ENCODE peak calls at places on chromosomes 1 and 21, in seven cellular contexts. One of them, this sample, is unnamed.

GRCh38 chr1:63813829-63814277 is 40.0 kb downstream of the ROR1 start:
- DNase-seq in endothelial cell of umbilical vein: peak
- DNase-seq in dorsolateral prefrontal cortex: no peak
- DNase-seq in heart right ventricle: no peak
- DNase-seq in GOT3: no peak
- DNase-seq in HS-5: no peak
- DNase-seq in left ventricle myocardium inferior: no peak
- DNase-seq in this sample: no peak

GRCh38 chr1:39922139-39922757 is 20.5 kb upstream of the MYCL start:
- DNase-seq in GOT3: no peak
- DNase-seq in HS-5: no peak
- DNase-seq in left ventricle myocardium inferior: no peak
- DNase-seq in dorsolateral prefrontal cortex: no peak
- DNase-seq in endothelial cell of umbilical vein: no peak
- DNase-seq in heart right ventricle: no peak
- DNase-seq in this sample: no peak

GRCh38 chr1:230631477-230631876 is 10.8 kb upstream of the COG2 start:
- DNase-seq in left ventricle myocardium inferior: no peak
- DNase-seq in endothelial cell of umbilical vein: no peak
- DNase-seq in HS-5: no peak
- DNase-seq in dorsolateral prefrontal cortex: no peak
- DNase-seq in GOT3: no peak
- DNase-seq in heart right ventricle: no peak
- DNase-seq in this sample: no peak

GRCh38 chr1:228989992-228990827 is 254.9 kb downstream of the RHOU start:
- DNase-seq in GOT3: no peak
- DNase-seq in heart right ventricle: peak
- DNase-seq in dorsolateral prefrontal cortex: no peak
- DNase-seq in endothelial cell of umbilical vein: peak
- DNase-seq in left ventricle myocardium inferior: peak
- DNase-seq in HS-5: no peak
- DNase-seq in this sample: peak

GRCh38 chr1:70672333-70672935 is 261.4 kb downstream of the CTH start:
- DNase-seq in endothelial cell of umbilical vein: no peak
- DNase-seq in heart right ventricle: peak
- DNase-seq in dorsolateral prefrontal cortex: no peak
- DNase-seq in GOT3: no peak
- DNase-seq in left ventricle myocardium inferior: no peak
- DNase-seq in HS-5: no peak
- DNase-seq in this sample: no peak

GRCh38 chr1:2948751-2949680 is 72.3 kb upstream of the ACTRT2 start:
- DNase-seq in HS-5: no peak
- DNase-seq in endothelial cell of umbilical vein: no peak
- DNase-seq in heart right ventricle: no peak
- DNase-seq in GOT3: no peak
- DNase-seq in dorsolateral prefrontal cortex: peak
- DNase-seq in left ventricle myocardium inferior: peak
- DNase-seq in this sample: no peak

GRCh38 chr1:24157921-24158481 is 15.1 kb upstream of the IL22RA1 start:
- DNase-seq in dorsolateral prefrontal cortex: no peak
- DNase-seq in heart right ventricle: no peak
- DNase-seq in GOT3: no peak
- DNase-seq in endothelial cell of umbilical vein: no peak
- DNase-seq in HS-5: no peak
- DNase-seq in left ventricle myocardium inferior: no peak
- DNase-seq in this sample: no peak

GRCh38 chr1:76410499-76410898 is 336.0 kb downstream of the ST6GALNAC3 start:
- DNase-seq in GOT3: no peak
- DNase-seq in HS-5: no peak
- DNase-seq in left ventricle myocardium inferior: no peak
- DNase-seq in heart right ventricle: no peak
- DNase-seq in endothelial cell of umbilical vein: no peak
- DNase-seq in dorsolateral prefrontal cortex: no peak
- DNase-seq in this sample: no peak

GRCh38 chr1:117686907-117687306 is 81.1 kb downstream of the TENT5C start:
- DNase-seq in heart right ventricle: no peak
- DNase-seq in HS-5: peak
- DNase-seq in GOT3: no peak
- DNase-seq in dorsolateral prefrontal cortex: no peak
- DNase-seq in left ventricle myocardium inferior: no peak
- DNase-seq in endothelial cell of umbilical vein: peak
- DNase-seq in this sample: peak

GRCh38 chr1:79517425-79518219 is 511.1 kb upstream of the ADGRL4 start:
- DNase-seq in HS-5: no peak
- DNase-seq in GOT3: no peak
- DNase-seq in endothelial cell of umbilical vein: no peak
- DNase-seq in left ventricle myocardium inferior: no peak
- DNase-seq in heart right ventricle: no peak
- DNase-seq in dorsolateral prefrontal cortex: no peak
- DNase-seq in this sample: no peak

GRCh38 chr1:55378582-55378981 is 163.4 kb upstream of the USP24 start:
- DNase-seq in endothelial cell of umbilical vein: peak
- DNase-seq in dorsolateral prefrontal cortex: no peak
- DNase-seq in left ventricle myocardium inferior: no peak
- DNase-seq in heart right ventricle: no peak
- DNase-seq in HS-5: no peak
- DNase-seq in GOT3: no peak
- DNase-seq in this sample: peak

GRCh38 chr1:176501596-176501995 is 38.6 kb downstream of the PAPPA2 start:
- DNase-seq in heart right ventricle: no peak
- DNase-seq in left ventricle myocardium inferior: no peak
- DNase-seq in dorsolateral prefrontal cortex: no peak
- DNase-seq in HS-5: no peak
- DNase-seq in GOT3: no peak
- DNase-seq in endothelial cell of umbilical vein: no peak
- DNase-seq in this sample: no peak

GRCh38 chr1:238252033-238252802 is 361.5 kb upstream of the ZP4 start:
- DNase-seq in endothelial cell of umbilical vein: no peak
- DNase-seq in dorsolateral prefrontal cortex: no peak
- DNase-seq in left ventricle myocardium inferior: peak
- DNase-seq in heart right ventricle: peak
- DNase-seq in HS-5: peak
- DNase-seq in GOT3: no peak
- DNase-seq in this sample: no peak

GRCh38 chr21:44949161-44950015 is 9.6 kb downstream of the SLX9 start:
- DNase-seq in GOT3: no peak
- DNase-seq in endothelial cell of umbilical vein: peak
- DNase-seq in left ventricle myocardium inferior: peak
- DNase-seq in HS-5: no peak
- DNase-seq in dorsolateral prefrontal cortex: peak
- DNase-seq in heart right ventricle: peak
- DNase-seq in this sample: peak

GRCh38 chr1:225868631-225869330 is 13.4 kb downstream of the TMEM63A start:
- DNase-seq in left ventricle myocardium inferior: no peak
- DNase-seq in GOT3: no peak
- DNase-seq in endothelial cell of umbilical vein: no peak
- DNase-seq in HS-5: no peak
- DNase-seq in dorsolateral prefrontal cortex: no peak
- DNase-seq in heart right ventricle: no peak
- DNase-seq in this sample: no peak

GRCh38 chr1:55285849-55286248 is 70.7 kb upstream of the USP24 start:
- DNase-seq in endothelial cell of umbilical vein: peak
- DNase-seq in dorsolateral prefrontal cortex: no peak
- DNase-seq in heart right ventricle: no peak
- DNase-seq in GOT3: no peak
- DNase-seq in HS-5: no peak
- DNase-seq in left ventricle myocardium inferior: no peak
- DNase-seq in this sample: no peak

GRCh38 chr1:50742523-50742922 is 217.5 kb downstream of the FAF1 start:
- DNase-seq in GOT3: no peak
- DNase-seq in left ventricle myocardium inferior: no peak
- DNase-seq in HS-5: peak
- DNase-seq in endothelial cell of umbilical vein: no peak
- DNase-seq in dorsolateral prefrontal cortex: no peak
- DNase-seq in heart right ventricle: no peak
- DNase-seq in this sample: no peak

GRCh38 chr1:236144446-236145150 is 2.3 kb downstream of the GPR137B start:
- DNase-seq in endothelial cell of umbilical vein: no peak
- DNase-seq in left ventricle myocardium inferior: no peak
- DNase-seq in dorsolateral prefrontal cortex: no peak
- DNase-seq in HS-5: no peak
- DNase-seq in GOT3: no peak
- DNase-seq in heart right ventricle: no peak
- DNase-seq in this sample: no peak

GRCh38 chr21:26140185-26140584 is 30.4 kb downstream of the APP start:
- DNase-seq in dorsolateral prefrontal cortex: no peak
- DNase-seq in left ventricle myocardium inferior: peak
- DNase-seq in HS-5: peak
- DNase-seq in endothelial cell of umbilical vein: peak
- DNase-seq in heart right ventricle: peak
- DNase-seq in GOT3: no peak
- DNase-seq in this sample: peak

GRCh38 chr1:56788102-56788501 is 31.1 kb downstream of the FYB2 start:
- DNase-seq in dorsolateral prefrontal cortex: no peak
- DNase-seq in left ventricle myocardium inferior: no peak
- DNase-seq in heart right ventricle: no peak
- DNase-seq in GOT3: no peak
- DNase-seq in endothelial cell of umbilical vein: no peak
- DNase-seq in HS-5: no peak
- DNase-seq in this sample: no peak

GRCh38 chr21:32328595-32328994 is 29.9 kb downstream of the MRAP start:
- DNase-seq in endothelial cell of umbilical vein: peak
- DNase-seq in left ventricle myocardium inferior: no peak
- DNase-seq in HS-5: no peak
- DNase-seq in dorsolateral prefrontal cortex: no peak
- DNase-seq in heart right ventricle: no peak
- DNase-seq in GOT3: no peak
- DNase-seq in this sample: no peak

GRCh38 chr1:159492575-159493323 is 43.1 kb downstream of the OR10J5 start:
- DNase-seq in left ventricle myocardium inferior: no peak
- DNase-seq in HS-5: peak
- DNase-seq in dorsolateral prefrontal cortex: no peak
- DNase-seq in GOT3: no peak
- DNase-seq in heart right ventricle: no peak
- DNase-seq in endothelial cell of umbilical vein: peak
- DNase-seq in this sample: no peak

This sample was measured in right atrium auricular region.